ENCODE peak calls at places on chromosomes 3 and 15, in eight cellular contexts. One of them, this sample, is unnamed.

GRCh38 chr3:129207347-129207947 is 23.8 kb upstream of the CNBP start:
- DNase-seq in HFF-Myc: no peak
- DNase-seq in pancreas: no peak
- DNase-seq in right atrium auricular region: no peak
- DNase-seq in GM12865: no peak
- DNase-seq in tibial nerve: no peak
- DNase-seq in ovary: no peak
- DNase-seq in kidney epithelial cell: no peak
- DNase-seq in this sample: no peak

GRCh38 chr3:108064293-108064887 is 26.4 kb downstream of the CD47 start:
- DNase-seq in HFF-Myc: no peak
- DNase-seq in pancreas: no peak
- DNase-seq in right atrium auricular region: no peak
- DNase-seq in GM12865: no peak
- DNase-seq in tibial nerve: no peak
- DNase-seq in ovary: no peak
- DNase-seq in kidney epithelial cell: no peak
- DNase-seq in this sample: no peak

GRCh38 chr3:8651418-8652322 is 7.1 kb upstream of the SSUH2 start:
- DNase-seq in HFF-Myc: no peak
- DNase-seq in pancreas: no peak
- DNase-seq in right atrium auricular region: no peak
- DNase-seq in GM12865: no peak
- DNase-seq in tibial nerve: no peak
- DNase-seq in ovary: no peak
- DNase-seq in kidney epithelial cell: no peak
- DNase-seq in this sample: no peak

GRCh38 chr3:186453531-186453930 is 90.6 kb downstream of the CRYGS start:
- DNase-seq in HFF-Myc: no peak
- DNase-seq in pancreas: no peak
- DNase-seq in right atrium auricular region: no peak
- DNase-seq in GM12865: no peak
- DNase-seq in tibial nerve: no peak
- DNase-seq in ovary: no peak
- DNase-seq in kidney epithelial cell: no peak
- DNase-seq in this sample: no peak

GRCh38 chr3:117706731-117707130 is 997.2 kb downstream of the TUSC7 start:
- DNase-seq in HFF-Myc: no peak
- DNase-seq in pancreas: no peak
- DNase-seq in right atrium auricular region: no peak
- DNase-seq in GM12865: no peak
- DNase-seq in tibial nerve: no peak
- DNase-seq in ovary: no peak
- DNase-seq in kidney epithelial cell: no peak
- DNase-seq in this sample: no peak

GRCh38 chr15:85097706-85098105 is 116.0 kb downstream of the PDE8A start:
- DNase-seq in HFF-Myc: no peak
- DNase-seq in pancreas: no peak
- DNase-seq in right atrium auricular region: no peak
- DNase-seq in GM12865: no peak
- DNase-seq in tibial nerve: no peak
- DNase-seq in ovary: no peak
- DNase-seq in kidney epithelial cell: no peak
- DNase-seq in this sample: no peak

GRCh38 chr3:162041622-162042021 is 545.0 kb downstream of the OTOL1 start:
- DNase-seq in HFF-Myc: no peak
- DNase-seq in pancreas: no peak
- DNase-seq in right atrium auricular region: no peak
- DNase-seq in GM12865: no peak
- DNase-seq in tibial nerve: no peak
- DNase-seq in ovary: no peak
- DNase-seq in kidney epithelial cell: no peak
- DNase-seq in this sample: no peak

GRCh38 chr3:161548301-161548700 is 51.7 kb downstream of the OTOL1 start:
- DNase-seq in HFF-Myc: no peak
- DNase-seq in pancreas: no peak
- DNase-seq in right atrium auricular region: no peak
- DNase-seq in GM12865: peak; percentile 19
- DNase-seq in tibial nerve: no peak
- DNase-seq in ovary: no peak
- DNase-seq in kidney epithelial cell: no peak
- DNase-seq in this sample: no peak

GRCh38 chr15:48373855-48374421 is 42.7 kb downstream of the DUT start:
- DNase-seq in HFF-Myc: no peak
- DNase-seq in pancreas: no peak
- DNase-seq in right atrium auricular region: peak; percentile 79
- DNase-seq in GM12865: no peak
- DNase-seq in tibial nerve: no peak
- DNase-seq in ovary: no peak
- DNase-seq in kidney epithelial cell: peak; percentile 42
- DNase-seq in this sample: no peak

GRCh38 chr15:75008249-75009017 is 13.1 kb downstream of the SCAMP5 start:
- DNase-seq in HFF-Myc: no peak
- DNase-seq in pancreas: no peak
- DNase-seq in right atrium auricular region: no peak
- DNase-seq in GM12865: peak; percentile 58
- DNase-seq in tibial nerve: no peak
- DNase-seq in ovary: no peak
- DNase-seq in kidney epithelial cell: no peak
- DNase-seq in this sample: no peak

GRCh38 chr3:105328338-105328730 is 38.4 kb upstream of the ALCAM start:
- DNase-seq in HFF-Myc: no peak
- DNase-seq in pancreas: no peak
- DNase-seq in right atrium auricular region: no peak
- DNase-seq in GM12865: no peak
- DNase-seq in tibial nerve: no peak
- DNase-seq in ovary: no peak
- DNase-seq in kidney epithelial cell: no peak
- DNase-seq in this sample: no peak

GRCh38 chr3:106333911-106334618 is 465.3 kb upstream of the CBLB start:
- DNase-seq in HFF-Myc: no peak
- DNase-seq in pancreas: no peak
- DNase-seq in right atrium auricular region: no peak
- DNase-seq in GM12865: peak; percentile 41
- DNase-seq in tibial nerve: no peak
- DNase-seq in ovary: no peak
- DNase-seq in kidney epithelial cell: peak; percentile 63
- DNase-seq in this sample: peak; percentile 81

GRCh38 chr15:29090617-29091466 is 178.8 kb downstream of the NSMCE3 start:
- DNase-seq in HFF-Myc: no peak
- DNase-seq in pancreas: no peak
- DNase-seq in right atrium auricular region: no peak
- DNase-seq in GM12865: peak; percentile 46
- DNase-seq in tibial nerve: no peak
- DNase-seq in ovary: no peak
- DNase-seq in kidney epithelial cell: no peak
- DNase-seq in this sample: no peak

GRCh38 chr3:113912551-113913246 is 35.1 kb upstream of the ZDHHC23 start:
- DNase-seq in HFF-Myc: peak; percentile 36
- DNase-seq in pancreas: no peak
- DNase-seq in right atrium auricular region: no peak
- DNase-seq in GM12865: peak; percentile 78
- DNase-seq in tibial nerve: no peak
- DNase-seq in ovary: no peak
- DNase-seq in kidney epithelial cell: peak; percentile 53
- DNase-seq in this sample: peak; percentile 46

GRCh38 chr15:51992953-51993352 is 21.4 kb upstream of the LEO1 start:
- DNase-seq in HFF-Myc: no peak
- DNase-seq in pancreas: no peak
- DNase-seq in right atrium auricular region: no peak
- DNase-seq in GM12865: no peak
- DNase-seq in tibial nerve: no peak
- DNase-seq in ovary: no peak
- DNase-seq in kidney epithelial cell: no peak
- DNase-seq in this sample: no peak

GRCh38 chr3:72887723-72888545 is at the start of gene GXYLT2:
- DNase-seq in HFF-Myc: no peak
- DNase-seq in pancreas: peak; percentile 78
- DNase-seq in right atrium auricular region: peak; percentile 75
- DNase-seq in GM12865: peak; percentile 50
- DNase-seq in tibial nerve: peak; percentile 31
- DNase-seq in ovary: peak; percentile 74
- DNase-seq in kidney epithelial cell: no peak
- DNase-seq in this sample: no peak

GRCh38 chr3:72888546-72889309 is 882 bp downstream of the GXYLT2 start:
- DNase-seq in HFF-Myc: no peak
- DNase-seq in pancreas: peak; percentile 55
- DNase-seq in right atrium auricular region: no peak
- DNase-seq in GM12865: peak; percentile 2
- DNase-seq in tibial nerve: no peak
- DNase-seq in ovary: no peak
- DNase-seq in kidney epithelial cell: no peak
- DNase-seq in this sample: no peak

GRCh38 chr3:72890166-72890925 is 2.5 kb downstream of the GXYLT2 start:
- DNase-seq in HFF-Myc: no peak
- DNase-seq in pancreas: no peak
- DNase-seq in right atrium auricular region: no peak
- DNase-seq in GM12865: no peak
- DNase-seq in tibial nerve: no peak
- DNase-seq in ovary: no peak
- DNase-seq in kidney epithelial cell: no peak
- DNase-seq in this sample: no peak

GRCh38 chr3:72889310-72890165 is 1.7 kb downstream of the GXYLT2 start:
- DNase-seq in HFF-Myc: no peak
- DNase-seq in pancreas: no peak
- DNase-seq in right atrium auricular region: no peak
- DNase-seq in GM12865: no peak
- DNase-seq in tibial nerve: no peak
- DNase-seq in ovary: peak; percentile 36
- DNase-seq in kidney epithelial cell: no peak
- DNase-seq in this sample: no peak

DNA sequence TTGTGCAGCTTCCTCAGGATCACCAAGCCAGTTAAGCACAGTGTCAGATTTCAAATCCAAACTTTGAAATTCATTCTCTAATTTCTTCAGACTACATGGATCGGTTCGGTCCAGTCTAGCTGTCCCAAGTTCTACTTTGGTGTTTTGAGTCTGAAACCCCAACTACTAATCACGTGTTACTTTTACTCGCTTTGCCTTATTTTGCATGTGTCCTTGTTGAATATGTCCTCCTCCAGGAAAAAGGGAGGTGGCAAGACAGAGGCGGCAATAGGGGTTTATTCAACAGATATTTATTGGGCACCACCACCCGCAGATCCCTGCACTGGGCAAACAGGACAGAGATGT is 496 bp upstream of the GXYLT2 start:
- DNase-seq in HFF-Myc: no peak
- DNase-seq in pancreas: no peak
- DNase-seq in right atrium auricular region: no peak
- DNase-seq in GM12865: no peak
- DNase-seq in tibial nerve: no peak
- DNase-seq in ovary: no peak
- DNase-seq in kidney epithelial cell: no peak
- DNase-seq in this sample: no peak
- H3K4me3 ChIP-seq in HFF-Myc: peak overlapping the region; percentile 53
- H3K4me3 ChIP-seq in pancreas: peak overlapping the region; percentile 49
- H3K4me3 ChIP-seq in right atrium auricular region: peak overlapping the region; percentile 51
- H3K4me3 ChIP-seq in GM12865: peak overlapping the region; percentile 45
- H3K4me3 ChIP-seq in tibial nerve: peak overlapping the region; percentile 51
- H3K4me3 ChIP-seq in ovary: peak overlapping the region; percentile 34
- H3K4me3 ChIP-seq in kidney epithelial cell: peak overlapping the region; percentile 56
- H3K4me3 ChIP-seq in this sample: peak overlapping the region; percentile 55

DNA sequence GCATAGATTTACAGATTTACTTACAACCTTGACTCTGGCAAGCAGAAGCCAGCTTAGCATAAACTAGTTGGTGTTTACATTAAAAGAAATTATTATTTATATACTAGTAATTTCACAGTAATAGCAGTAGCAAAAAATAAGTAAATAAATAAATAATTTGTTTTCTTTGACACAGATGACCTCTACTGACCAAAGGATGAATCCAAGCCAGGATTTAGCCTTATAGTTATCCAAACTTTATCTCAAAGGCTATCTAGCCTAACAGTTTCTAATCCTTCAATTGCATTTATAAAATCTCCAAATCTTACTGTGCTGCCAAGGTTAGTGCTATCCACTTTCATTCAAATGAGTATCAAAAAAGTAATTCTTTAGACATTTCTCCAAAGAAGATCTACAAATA is 64.3 kb downstream of the FRMD5 start:
- DNase-seq in HFF-Myc: no peak
- DNase-seq in pancreas: no peak
- DNase-seq in right atrium auricular region: no peak
- DNase-seq in GM12865: no peak
- DNase-seq in tibial nerve: no peak
- DNase-seq in ovary: no peak
- DNase-seq in kidney epithelial cell: no peak
- DNase-seq in this sample: no peak
- TF ChIP-seq CTCF in HFF-Myc: no peak
- TF ChIP-seq CTCF in pancreas: no peak
- TF ChIP-seq CTCF in right atrium auricular region: no peak
- TF ChIP-seq CTCF in GM12865: no peak
- TF ChIP-seq CTCF in tibial nerve: no peak
- TF ChIP-seq CTCF in ovary: no peak
- TF ChIP-seq CTCF in kidney epithelial cell: no peak
- TF ChIP-seq CTCF in this sample: peak; percentile 37

DNA sequence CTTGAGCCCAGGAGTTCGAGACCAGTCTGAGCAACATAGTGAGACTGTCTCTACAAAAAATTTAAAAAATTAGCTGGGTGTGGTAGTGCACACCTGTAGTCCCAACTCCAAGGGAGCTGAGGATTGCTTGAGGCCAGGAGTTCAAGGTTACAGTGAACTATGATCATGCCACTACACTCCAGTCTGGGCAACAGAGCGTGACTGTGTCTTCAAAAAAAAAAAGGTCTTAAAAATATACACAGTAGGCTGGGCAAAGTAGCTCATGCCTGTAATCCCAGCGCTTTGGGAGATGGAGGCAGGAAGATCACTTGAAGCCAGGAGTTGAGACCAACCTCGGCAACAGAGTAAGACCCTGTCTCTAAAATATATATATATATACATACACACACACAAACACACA is 11.2 kb upstream of the CAMK1 start:
- DNase-seq in HFF-Myc: no peak
- DNase-seq in pancreas: no peak
- DNase-seq in right atrium auricular region: no peak
- DNase-seq in GM12865: no peak
- DNase-seq in tibial nerve: no peak
- DNase-seq in ovary: no peak
- DNase-seq in kidney epithelial cell: no peak
- DNase-seq in this sample: no peak
- H3K4me3 ChIP-seq in HFF-Myc: no peak overlapping the region
- H3K4me3 ChIP-seq in pancreas: no peak overlapping the region
- H3K4me3 ChIP-seq in right atrium auricular region: no peak overlapping the region
- H3K4me3 ChIP-seq in GM12865: no peak overlapping the region
- H3K4me3 ChIP-seq in tibial nerve: no peak overlapping the region
- H3K4me3 ChIP-seq in ovary: no peak overlapping the region
- H3K4me3 ChIP-seq in kidney epithelial cell: no peak overlapping the region
- H3K4me3 ChIP-seq in this sample: no peak overlapping the region

DNA sequence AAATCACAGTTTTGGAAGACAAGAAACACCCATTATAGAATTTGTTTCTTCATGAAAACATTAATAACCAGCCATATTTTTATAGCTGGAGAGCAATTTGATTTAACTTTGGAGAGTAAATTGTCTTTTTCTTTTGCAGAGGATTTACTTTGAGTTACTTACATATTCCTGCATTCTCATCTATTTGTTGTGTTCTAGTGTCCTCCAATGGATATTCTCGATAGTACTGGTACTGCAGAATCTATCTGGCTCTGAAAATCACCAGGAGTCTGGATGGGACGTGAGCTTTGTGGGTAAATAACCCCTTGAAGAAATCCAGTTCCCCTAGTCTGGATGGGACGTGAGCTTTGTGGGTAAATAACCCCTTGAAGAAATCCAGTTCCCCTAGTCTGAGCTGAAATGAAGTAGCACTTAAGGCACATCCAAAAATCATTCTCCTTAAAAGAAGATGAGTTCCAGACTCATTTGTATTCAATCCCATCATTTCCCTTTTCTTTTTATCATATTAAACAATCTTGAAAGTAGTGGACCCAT is 294.1 kb upstream of the UBE2E2 start:
- DNase-seq in HFF-Myc: no peak
- DNase-seq in pancreas: no peak
- DNase-seq in right atrium auricular region: no peak
- DNase-seq in GM12865: no peak
- DNase-seq in tibial nerve: no peak
- DNase-seq in ovary: no peak
- DNase-seq in kidney epithelial cell: no peak
- DNase-seq in this sample: no peak
- TF ChIP-seq CTCF in HFF-Myc: no peak
- TF ChIP-seq CTCF in pancreas: no peak
- TF ChIP-seq CTCF in right atrium auricular region: no peak
- TF ChIP-seq CTCF in GM12865: no peak
- TF ChIP-seq CTCF in tibial nerve: no peak
- TF ChIP-seq CTCF in ovary: peak; percentile 10
- TF ChIP-seq CTCF in kidney epithelial cell: no peak
- TF ChIP-seq CTCF in this sample: peak; percentile 6